ENCODE peak calls at places on chromosomes 7 and 10, in six cellular contexts. One of them, this sample, is unnamed.
A peak's percentile ranks its signal among the peaks of the same experiment; 100 is the strongest.

GRCh38 chr10:132446661-132447445 is 49.9 kb downstream of the PWWP2B start:
- DNase-seq in NCI-H1694 treated with DMSO at 0.1 percent for 48 hours: no peak
- DNase-seq in cerebellar cortex: no peak
- DNase-seq in EL: peak; percentile 58
- DNase-seq in NCI-H510A treated with DMSO at 0.1 percent for 48 hours: peak; percentile 81
- DNase-seq in AML-193: peak; percentile 67
- DNase-seq in this sample: peak; percentile 50

GRCh38 chr7:5232874-5233273 is 42.8 kb downstream of the WIPI2 start:
- DNase-seq in cerebellar cortex: no peak
- DNase-seq in AML-193: no peak
- DNase-seq in NCI-H1694 treated with DMSO at 0.1 percent for 48 hours: no peak
- DNase-seq in NCI-H510A treated with DMSO at 0.1 percent for 48 hours: no peak
- DNase-seq in EL: no peak
- DNase-seq in this sample: no peak

GRCh38 chr7:139730746-139731612 is 46.8 kb downstream of the HIPK2 start:
- DNase-seq in NCI-H1694 treated with DMSO at 0.1 percent for 48 hours: no peak
- DNase-seq in AML-193: peak; percentile 38
- DNase-seq in NCI-H510A treated with DMSO at 0.1 percent for 48 hours: peak; percentile 8
- DNase-seq in EL: no peak
- DNase-seq in cerebellar cortex: no peak
- DNase-seq in this sample: peak; percentile 74

GRCh38 chr7:70092314-70093303 is 494.3 kb downstream of the AUTS2 start:
- DNase-seq in cerebellar cortex: no peak
- DNase-seq in NCI-H1694 treated with DMSO at 0.1 percent for 48 hours: peak; percentile 94
- DNase-seq in NCI-H510A treated with DMSO at 0.1 percent for 48 hours: no peak
- DNase-seq in EL: no peak
- DNase-seq in AML-193: no peak
- DNase-seq in this sample: peak; percentile 39

GRCh38 chr10:97553575-97554100 is 18.9 kb upstream of the ANKRD2 start:
- DNase-seq in EL: peak; percentile 71
- DNase-seq in cerebellar cortex: peak; percentile 61
- DNase-seq in NCI-H510A treated with DMSO at 0.1 percent for 48 hours: peak; percentile 84
- DNase-seq in NCI-H1694 treated with DMSO at 0.1 percent for 48 hours: peak; percentile 13
- DNase-seq in AML-193: peak; percentile 28
- DNase-seq in this sample: peak; percentile 78

GRCh38 chr7:117399820-117400422 is 27.4 kb downstream of the ASZ1 start:
- DNase-seq in cerebellar cortex: no peak
- DNase-seq in NCI-H510A treated with DMSO at 0.1 percent for 48 hours: peak; percentile 33
- DNase-seq in EL: no peak
- DNase-seq in AML-193: peak; percentile 19
- DNase-seq in NCI-H1694 treated with DMSO at 0.1 percent for 48 hours: peak; percentile 21
- DNase-seq in this sample: no peak

GRCh38 chr7:135508853-135509588 is 881 bp downstream of the CNOT4 start:
- DNase-seq in NCI-H510A treated with DMSO at 0.1 percent for 48 hours: no peak
- DNase-seq in AML-193: peak; percentile 22
- DNase-seq in NCI-H1694 treated with DMSO at 0.1 percent for 48 hours: peak; percentile 9
- DNase-seq in EL: peak; percentile 51
- DNase-seq in cerebellar cortex: peak; percentile 34
- DNase-seq in this sample: peak; percentile 40

GRCh38 chr7:44257618-44258422 is 57.0 kb downstream of the YKT6 start:
- DNase-seq in NCI-H1694 treated with DMSO at 0.1 percent for 48 hours: peak; percentile 19
- DNase-seq in NCI-H510A treated with DMSO at 0.1 percent for 48 hours: no peak
- DNase-seq in AML-193: no peak
- DNase-seq in cerebellar cortex: no peak
- DNase-seq in EL: peak; percentile 86
- DNase-seq in this sample: peak; percentile 92

GRCh38 chr7:111788426-111788825 is 226.1 kb upstream of the IMMP2L start:
- DNase-seq in NCI-H1694 treated with DMSO at 0.1 percent for 48 hours: no peak
- DNase-seq in EL: no peak
- DNase-seq in AML-193: no peak
- DNase-seq in NCI-H510A treated with DMSO at 0.1 percent for 48 hours: no peak
- DNase-seq in cerebellar cortex: no peak
- DNase-seq in this sample: peak; percentile 89

GRCh38 chr7:122092964-122093797 is 50.9 kb downstream of the AASS start:
- DNase-seq in NCI-H1694 treated with DMSO at 0.1 percent for 48 hours: peak; percentile 54
- DNase-seq in EL: peak; percentile 63
- DNase-seq in AML-193: peak; percentile 28
- DNase-seq in cerebellar cortex: peak; percentile 52
- DNase-seq in NCI-H510A treated with DMSO at 0.1 percent for 48 hours: peak; percentile 32
- DNase-seq in this sample: peak; percentile 86

GRCh38 chr10:8810677-8811076 is 756.2 kb downstream of the GATA3 start:
- DNase-seq in NCI-H510A treated with DMSO at 0.1 percent for 48 hours: no peak
- DNase-seq in EL: no peak
- DNase-seq in NCI-H1694 treated with DMSO at 0.1 percent for 48 hours: no peak
- DNase-seq in cerebellar cortex: no peak
- DNase-seq in AML-193: no peak
- DNase-seq in this sample: no peak

GRCh38 chr10:132276179-132276675 is 31.5 kb downstream of the STK32C start:
- DNase-seq in cerebellar cortex: no peak
- DNase-seq in AML-193: no peak
- DNase-seq in EL: no peak
- DNase-seq in NCI-H1694 treated with DMSO at 0.1 percent for 48 hours: no peak
- DNase-seq in NCI-H510A treated with DMSO at 0.1 percent for 48 hours: no peak
- DNase-seq in this sample: no peak

GRCh38 chr7:65931685-65932084 is 50.3 kb downstream of the GUSB start:
- DNase-seq in cerebellar cortex: no peak
- DNase-seq in EL: no peak
- DNase-seq in AML-193: no peak
- DNase-seq in NCI-H510A treated with DMSO at 0.1 percent for 48 hours: no peak
- DNase-seq in NCI-H1694 treated with DMSO at 0.1 percent for 48 hours: no peak
- DNase-seq in this sample: no peak

GRCh38 chr10:23490115-23490514 is 51.2 kb downstream of the OTUD1 start:
- DNase-seq in NCI-H510A treated with DMSO at 0.1 percent for 48 hours: no peak
- DNase-seq in AML-193: no peak
- DNase-seq in NCI-H1694 treated with DMSO at 0.1 percent for 48 hours: no peak
- DNase-seq in cerebellar cortex: no peak
- DNase-seq in EL: no peak
- DNase-seq in this sample: no peak

GRCh38 chr7:93140582-93141191 is 7.5 kb downstream of the SAMD9L start:
- DNase-seq in NCI-H510A treated with DMSO at 0.1 percent for 48 hours: no peak
- DNase-seq in NCI-H1694 treated with DMSO at 0.1 percent for 48 hours: no peak
- DNase-seq in cerebellar cortex: no peak
- DNase-seq in AML-193: no peak
- DNase-seq in EL: no peak
- DNase-seq in this sample: no peak

GRCh38 chr7:151315038-151315655 is 26.5 kb upstream of the NUB1 start:
- DNase-seq in AML-193: peak; percentile 54
- DNase-seq in cerebellar cortex: peak; percentile 79
- DNase-seq in EL: peak; percentile 63
- DNase-seq in NCI-H1694 treated with DMSO at 0.1 percent for 48 hours: peak; percentile 82
- DNase-seq in NCI-H510A treated with DMSO at 0.1 percent for 48 hours: peak; percentile 14
- DNase-seq in this sample: peak; percentile 53

GRCh38 chr10:74282151-74282852 is 131.3 kb downstream of the ADK start:
- DNase-seq in NCI-H510A treated with DMSO at 0.1 percent for 48 hours: no peak
- DNase-seq in NCI-H1694 treated with DMSO at 0.1 percent for 48 hours: no peak
- DNase-seq in EL: peak; percentile 44
- DNase-seq in AML-193: no peak
- DNase-seq in cerebellar cortex: no peak
- DNase-seq in this sample: peak; percentile 65

GRCh38 chr7:17769918-17770317 is 170.4 kb downstream of the SNX13 start:
- DNase-seq in EL: peak; percentile 68
- DNase-seq in AML-193: peak; percentile 76
- DNase-seq in NCI-H1694 treated with DMSO at 0.1 percent for 48 hours: peak; percentile 81
- DNase-seq in cerebellar cortex: peak; percentile 64
- DNase-seq in NCI-H510A treated with DMSO at 0.1 percent for 48 hours: peak; percentile 55
- DNase-seq in this sample: peak; percentile 80

GRCh38 chr7:75914169-75914654 is 743 bp upstream of the POR start:
- DNase-seq in AML-193: no peak
- DNase-seq in cerebellar cortex: no peak
- DNase-seq in NCI-H510A treated with DMSO at 0.1 percent for 48 hours: peak; percentile 55
- DNase-seq in EL: no peak
- DNase-seq in NCI-H1694 treated with DMSO at 0.1 percent for 48 hours: no peak
- DNase-seq in this sample: no peak

GRCh38 chr10:98332623-98333269 is 64.8 kb upstream of the LOXL4 start:
- DNase-seq in NCI-H510A treated with DMSO at 0.1 percent for 48 hours: peak; percentile 80
- DNase-seq in EL: no peak
- DNase-seq in AML-193: no peak
- DNase-seq in NCI-H1694 treated with DMSO at 0.1 percent for 48 hours: no peak
- DNase-seq in cerebellar cortex: no peak
- DNase-seq in this sample: no peak

GRCh38 chr10:12958546-12959110 is 42.9 kb downstream of the CCDC3 start:
- DNase-seq in cerebellar cortex: no peak
- DNase-seq in AML-193: no peak
- DNase-seq in NCI-H510A treated with DMSO at 0.1 percent for 48 hours: no peak
- DNase-seq in EL: no peak
- DNase-seq in NCI-H1694 treated with DMSO at 0.1 percent for 48 hours: no peak
- DNase-seq in this sample: no peak

GRCh38 chr7:80146561-80146960 is 11.9 kb downstream of the GNAI1 start:
- DNase-seq in cerebellar cortex: no peak
- DNase-seq in NCI-H1694 treated with DMSO at 0.1 percent for 48 hours: no peak
- DNase-seq in AML-193: no peak
- DNase-seq in EL: no peak
- DNase-seq in NCI-H510A treated with DMSO at 0.1 percent for 48 hours: no peak
- DNase-seq in this sample: no peak

GRCh38 chr7:54469740-54470139 is 72.4 kb upstream of the VSTM2A start:
- DNase-seq in NCI-H510A treated with DMSO at 0.1 percent for 48 hours: no peak
- DNase-seq in EL: no peak
- DNase-seq in NCI-H1694 treated with DMSO at 0.1 percent for 48 hours: no peak
- DNase-seq in cerebellar cortex: no peak
- DNase-seq in AML-193: no peak
- DNase-seq in this sample: no peak

GRCh38 chr7:73963252-73963822 is 64.6 kb upstream of the ELN start:
- DNase-seq in EL: no peak
- DNase-seq in NCI-H1694 treated with DMSO at 0.1 percent for 48 hours: no peak
- DNase-seq in NCI-H510A treated with DMSO at 0.1 percent for 48 hours: no peak
- DNase-seq in AML-193: no peak
- DNase-seq in cerebellar cortex: no peak
- DNase-seq in this sample: no peak

GRCh38 chr7:99374121-99375064 is at the start of gene ARPC1B:
- DNase-seq in NCI-H510A treated with DMSO at 0.1 percent for 48 hours: no peak
- DNase-seq in AML-193: peak; percentile 48
- DNase-seq in EL: peak; percentile 78
- DNase-seq in NCI-H1694 treated with DMSO at 0.1 percent for 48 hours: peak; percentile 37
- DNase-seq in cerebellar cortex: peak; percentile 42
- DNase-seq in this sample: peak; percentile 81

GRCh38 chr7:158239290-158239981 is 348.2 kb downstream of the PTPRN2 start:
- DNase-seq in cerebellar cortex: peak; percentile 12
- DNase-seq in NCI-H510A treated with DMSO at 0.1 percent for 48 hours: peak; percentile 91
- DNase-seq in EL: no peak
- DNase-seq in AML-193: no peak
- DNase-seq in NCI-H1694 treated with DMSO at 0.1 percent for 48 hours: no peak
- DNase-seq in this sample: peak; percentile 3

GRCh38 chr10:73965890-73966768 is 31.8 kb upstream of the VCL start:
- DNase-seq in EL: peak; percentile 100
- DNase-seq in AML-193: no peak
- DNase-seq in cerebellar cortex: peak; percentile 98
- DNase-seq in NCI-H1694 treated with DMSO at 0.1 percent for 48 hours: peak; percentile 63
- DNase-seq in NCI-H510A treated with DMSO at 0.1 percent for 48 hours: no peak
- DNase-seq in this sample: peak; percentile 78

GRCh38 chr10:35453855-35454532 is 117.7 kb downstream of the CCNY start:
- DNase-seq in AML-193: peak; percentile 26
- DNase-seq in EL: peak; percentile 56
- DNase-seq in NCI-H510A treated with DMSO at 0.1 percent for 48 hours: no peak
- DNase-seq in cerebellar cortex: no peak
- DNase-seq in NCI-H1694 treated with DMSO at 0.1 percent for 48 hours: no peak
- DNase-seq in this sample: peak; percentile 76

GRCh38 chr7:154910977-154911376 is 91.9 kb downstream of the PAXIP1 start:
- DNase-seq in cerebellar cortex: no peak
- DNase-seq in NCI-H510A treated with DMSO at 0.1 percent for 48 hours: no peak
- DNase-seq in NCI-H1694 treated with DMSO at 0.1 percent for 48 hours: no peak
- DNase-seq in EL: no peak
- DNase-seq in AML-193: no peak
- DNase-seq in this sample: no peak

GRCh38 chr10:43355749-43356371 is 15.6 kb upstream of the FXYD4 start:
- DNase-seq in EL: peak; percentile 79
- DNase-seq in cerebellar cortex: no peak
- DNase-seq in NCI-H1694 treated with DMSO at 0.1 percent for 48 hours: no peak
- DNase-seq in AML-193: no peak
- DNase-seq in NCI-H510A treated with DMSO at 0.1 percent for 48 hours: no peak
- DNase-seq in this sample: peak; percentile 55

GRCh38 chr7:115094163-115094562 is 172.3 kb downstream of the MDFIC start:
- DNase-seq in cerebellar cortex: no peak
- DNase-seq in AML-193: no peak
- DNase-seq in EL: no peak
- DNase-seq in NCI-H1694 treated with DMSO at 0.1 percent for 48 hours: no peak
- DNase-seq in NCI-H510A treated with DMSO at 0.1 percent for 48 hours: no peak
- DNase-seq in this sample: no peak

GRCh38 chr7:31327071-31327470 is 13.5 kb downstream of the NEUROD6 start:
- DNase-seq in EL: peak; percentile 62
- DNase-seq in AML-193: no peak
- DNase-seq in NCI-H510A treated with DMSO at 0.1 percent for 48 hours: no peak
- DNase-seq in NCI-H1694 treated with DMSO at 0.1 percent for 48 hours: no peak
- DNase-seq in cerebellar cortex: no peak
- DNase-seq in this sample: peak; percentile 0

GRCh38 chr7:149184274-149184673 is 11.1 kb upstream of the ZNF282 start:
- DNase-seq in NCI-H510A treated with DMSO at 0.1 percent for 48 hours: no peak
- DNase-seq in cerebellar cortex: no peak
- DNase-seq in EL: no peak
- DNase-seq in AML-193: no peak
- DNase-seq in NCI-H1694 treated with DMSO at 0.1 percent for 48 hours: no peak
- DNase-seq in this sample: no peak

GRCh38 chr7:156450473-156450872 is 190.1 kb upstream of the RNF32 start:
- DNase-seq in NCI-H510A treated with DMSO at 0.1 percent for 48 hours: no peak
- DNase-seq in EL: no peak
- DNase-seq in AML-193: no peak
- DNase-seq in NCI-H1694 treated with DMSO at 0.1 percent for 48 hours: no peak
- DNase-seq in cerebellar cortex: no peak
- DNase-seq in this sample: no peak